ENCODE peak calls at places on chromosomes 3 and 15, in five cellular contexts. N is IMR-90, P is mesenchymal stem cell, Q is neuronal stem cell, W is H1. X is an unnamed sample.

GRCh38 chr15:77038312-77039216 is 32.3 kb downstream of the TSPAN3 start:
- DNase-seq in P (no peak), W (no peak), N (no peak), Q (no peak), X (no peak)

GRCh38 chr3:118544458-118544857 is 490.2 kb downstream of the IGSF11 start:
- DNase-seq in P (no peak), N (no peak), Q (no peak), W (no peak), X (peak)

GRCh38 chr3:58441514-58442450 is 8.2 kb upstream of the PDHB start:
- DNase-seq in W (no peak), P (no peak), Q (no peak), N (no peak), X (no peak)

GRCh38 chr3:154718058-154718457 is 288.1 kb upstream of the GPR149 start:
- DNase-seq in P (no peak), W (no peak), Q (no peak), N (no peak), X (no peak)

GRCh38 chr3:177676148-177676547 is 478.9 kb upstream of the TBL1XR1 start:
- DNase-seq in Q (no peak), W (no peak), P (no peak), N (no peak), X (no peak)

GRCh38 chr3:159069076-159069475 is 267.2 kb downstream of the MFSD1 start:
- DNase-seq in N (no peak), Q (no peak), W (no peak), P (no peak), X (no peak)

GRCh38 chr3:12560505-12561188 is 3.8 kb downstream of the MKRN2 start:
- DNase-seq in W (no peak), P (no peak), Q (no peak), N (no peak), X (no peak)

GRCh38 chr3:189622629-189623028 is 8.6 kb upstream of the TP63 start:
- DNase-seq in W (no peak), N (no peak), P (no peak), Q (no peak), X (no peak)

GRCh38 chr3:131390331-131390730 is 8.8 kb downstream of the NUDT16 start:
- DNase-seq in P (no peak), N (no peak), W (no peak), Q (no peak), X (no peak)

GRCh38 chr3:127720161-127720823 is 47.5 kb downstream of the ABTB1 start:
- DNase-seq in W (no peak), N (no peak), P (no peak), Q (no peak), X (no peak)

GRCh38 chr15:77527164-77527778 is 105.4 kb downstream of the LINGO1 start:
- DNase-seq in N (peak), Q (no peak), P (peak), W (no peak), X (peak)

GRCh38 chr3:16807981-16808380 is 76.8 kb upstream of the PLCL2 start:
- DNase-seq in P (no peak), W (no peak), Q (no peak), N (no peak), X (no peak)

GRCh38 chr3:74606987-74607386 is 7.5 kb downstream of the CNTN3 start:
- DNase-seq in Q (no peak), N (no peak), W (no peak), P (no peak), X (no peak)

GRCh38 chr3:12681586-12682371 is 17.9 kb upstream of the RAF1 start:
- DNase-seq in Q (no peak), W (no peak), P (peak), N (peak), X (no peak)

GRCh38 chr15:64150236-64150578 is 1.3 kb upstream of the SNX22 start:
- DNase-seq in W (no peak), Q (no peak), P (no peak), N (no peak), X (no peak)

GRCh38 chr3:11546657-11547302 is 96.9 kb downstream of the VGLL4 start:
- DNase-seq in P (no peak), N (no peak), W (no peak), Q (no peak), X (no peak)

GRCh38 chr15:37071134-37071533 is 29.2 kb downstream of the MEIS2 start:
- DNase-seq in W (no peak), N (no peak), P (no peak), Q (no peak), X (no peak)

GRCh38 chr3:36814071-36814717 is 49.8 kb upstream of the DCLK3 start:
- DNase-seq in W (no peak), Q (no peak), P (no peak), N (no peak), X (no peak)

GRCh38 chr3:52063026-52063723 is 6.8 kb upstream of the DUSP7 start:
- DNase-seq in P (no peak), N (no peak), Q (no peak), W (no peak), X (no peak)

GRCh38 chr3:145015243-145015642 is 1043.6 kb downstream of the DIPK2A start:
- DNase-seq in Q (no peak), P (peak), W (no peak), N (peak), X (no peak)

GRCh38 chr3:186194451-186194811 is 85.5 kb upstream of the ETV5 start:
- DNase-seq in W (no peak), P (no peak), N (no peak), Q (no peak), X (no peak)

GRCh38 chr3:151015762-151016161 is 43.2 kb upstream of the CLRN1 start:
- DNase-seq in Q (no peak), P (no peak), W (no peak), N (no peak), X (no peak)

GRCh38 chr3:190615607-190616006 is 101.7 kb downstream of the IL1RAP start:
- DNase-seq in W (no peak), Q (no peak), N (no peak), P (no peak), X (no peak)

GRCh38 chr3:133330043-133330442 is 69.8 kb upstream of the BFSP2 start:
- DNase-seq in Q (peak), N (no peak), W (no peak), P (no peak), X (peak)

GRCh38 chr3:127491323-127491722 is 99.2 kb downstream of the TPRA1 start:
- DNase-seq in W (no peak), P (no peak), N (no peak), Q (no peak), X (no peak)

GRCh38 chr3:112399064-112399463 is 66.1 kb downstream of the CD200 start:
- DNase-seq in Q (no peak), W (no peak), P (no peak), N (no peak), X (no peak)

GRCh38 chr3:14140668-14141067 is 15.8 kb downstream of the TMEM43 start:
- DNase-seq in P (no peak), Q (no peak), W (no peak), N (no peak), X (no peak)

GRCh38 chr15:50065264-50065663 is 53.8 kb downstream of the ATP8B4 start:
- DNase-seq in P (no peak), W (no peak), N (no peak), Q (no peak), X (no peak)

GRCh38 chr3:54641226-54642014 is 286.4 kb downstream of the LRTM1 start:
- DNase-seq in N (no peak), Q (peak), P (no peak), W (no peak), X (peak)

GRCh38 chr3:3200632-3201212 is 21.2 kb upstream of the CRBN start:
- DNase-seq in Q (peak), N (peak), W (no peak), P (peak), X (peak)

GRCh38 chr15:85430406-85431204 is 50.2 kb downstream of the AKAP13 start:
- DNase-seq in P (no peak), W (no peak), N (no peak), Q (no peak), X (no peak)

GRCh38 chr3:112681822-112682325 is 40.9 kb upstream of the CCDC80 start:
- DNase-seq in P (peak), Q (no peak), W (no peak), N (peak), X (no peak)

GRCh38 chr3:112042842-112043280 is 8.3 kb downstream of the TMPRSS7 start:
- DNase-seq in P (no peak), W (no peak), N (no peak), Q (no peak), X (no peak)

GRCh38 chr15:93462690-93463089 is 373.7 kb upstream of the RGMA start:
- DNase-seq in W (no peak), N (no peak), Q (no peak), P (no peak), X (no peak)

GRCh38 chr15:41116872-41117242 is 777 bp upstream of the INO80 start:
- DNase-seq in W (no peak), P (no peak), Q (peak), N (no peak), X (no peak)

GRCh38 chr3:101479022-101479421 is 34.0 kb downstream of the SENP7 start:
- DNase-seq in N (no peak), P (no peak), Q (no peak), W (no peak), X (no peak)

DNA sequence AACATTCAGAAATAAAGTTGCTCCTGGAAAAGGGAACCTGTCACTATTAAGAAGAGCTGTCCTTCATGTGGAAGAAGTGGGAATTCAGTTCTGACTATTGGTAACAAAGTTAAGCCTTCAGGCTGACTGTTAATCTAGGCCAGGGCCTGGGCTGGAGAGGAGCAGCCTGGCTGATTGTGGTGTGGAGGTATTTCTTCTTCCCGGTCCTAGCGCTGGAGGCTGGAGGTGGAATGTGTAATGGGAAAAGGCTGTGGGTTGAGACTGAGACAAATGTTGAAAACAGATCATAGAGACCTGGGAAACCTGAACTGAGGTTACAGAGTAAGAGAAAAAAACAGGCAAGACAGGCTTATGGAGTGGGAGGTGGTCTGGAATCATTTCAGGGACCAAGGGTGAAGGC is 23.8 kb upstream of the SH3BP5 start:
- DNase-seq in W (no peak), Q (no peak), P (no peak), N (peak), X (no peak)
- H2BK120ac ChIP-seq in W (peak), Q (no peak), P (no peak), N (no peak), X (no peak)

DNA sequence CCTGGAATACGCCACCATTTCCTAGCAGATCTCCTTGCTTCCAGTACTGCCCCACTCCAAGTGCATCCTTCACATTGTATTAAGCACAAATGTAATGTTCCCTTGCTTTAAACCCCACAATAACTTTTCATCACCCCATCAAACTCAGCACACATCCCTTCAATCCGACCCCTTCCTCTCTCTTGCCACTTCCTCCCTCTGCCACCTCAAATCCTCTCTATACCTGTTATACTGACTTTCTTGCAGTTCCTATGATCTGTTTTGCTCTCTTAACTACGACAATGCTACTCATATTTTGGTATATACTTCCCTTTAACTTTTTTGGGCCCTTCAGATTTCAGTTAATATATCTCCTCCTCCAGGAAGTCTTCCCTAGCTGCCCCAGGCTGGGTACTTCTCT is 14.1 kb downstream of the PARL start:
- DNase-seq in N (no peak), P (no peak), W (peak), Q (no peak), X (no peak)
- H3K14ac ChIP-seq in N (no peak), P (no peak), W (no peak), Q (no peak), X (no peak)

GRCh38 chr15:97944724-97945123 is 15.8 kb upstream of the ARRDC4 start:
- DNase-seq in P (no peak), N (no peak), W (no peak), Q (no peak), X (no peak)
- H2AFZ ChIP-seq in P (no peak), N (no peak), W (peak), Q (no peak), X (no peak)

GRCh38 chr3:53347261-53348064 is at the start of gene DCP1A:
- DNase-seq in Q (peak), W (peak), P (peak), N (peak), X (peak)
- H2BK120ac ChIP-seq in Q (peak), W (peak), P (peak), N (peak), X (no peak)

GRCh38 chr3:31009881-31010280 is 115.4 kb upstream of the GADL1 start:
- DNase-seq in Q (peak), W (no peak), N (no peak), P (no peak), X (no peak)

GRCh38 chr3:31013843-31014242 is 119.4 kb upstream of the GADL1 start:
- DNase-seq in W (no peak), P (no peak), N (no peak), Q (no peak), X (no peak)

GRCh38 chr3:31008986-31009385 is 114.5 kb upstream of the GADL1 start:
- DNase-seq in N (peak), W (no peak), Q (no peak), P (no peak), X (no peak)

GRCh38 chr3:31011383-31011782 is 116.9 kb upstream of the GADL1 start:
- DNase-seq in W (no peak), Q (no peak), N (no peak), P (no peak), X (no peak)

DNA sequence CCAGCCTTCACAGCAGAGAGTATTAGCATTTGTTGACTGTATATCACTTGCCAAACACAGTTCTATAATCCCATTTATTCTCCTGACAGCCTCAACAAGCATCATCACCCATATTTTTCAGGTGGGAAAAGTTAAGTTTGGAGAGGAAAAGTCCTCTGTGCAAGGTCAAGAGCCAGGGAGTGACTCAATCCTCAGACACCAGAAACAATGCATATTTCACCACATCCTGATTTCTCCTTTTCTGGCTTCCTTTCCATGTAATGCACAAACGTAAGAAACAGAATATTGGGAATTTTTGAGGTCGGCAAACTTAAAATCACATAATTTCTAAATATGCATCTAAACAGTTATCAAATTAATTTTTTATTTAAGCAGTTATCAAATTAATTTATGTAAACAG is 116.0 kb upstream of the GADL1 start:
- DNase-seq in P (peak), Q (no peak), W (no peak), N (peak), X (no peak)
- H3K14ac ChIP-seq in P (no peak), Q (no peak), W (no peak), N (no peak), X (no peak)

GRCh38 chr15:99122831-99123705 is 18.2 kb downstream of the SYNM start:
- DNase-seq in W (no peak), N (no peak), Q (no peak), P (peak), X (no peak)
- H2AFZ ChIP-seq in W (no peak), N (peak), Q (peak), P (no peak), X (no peak)

DNA sequence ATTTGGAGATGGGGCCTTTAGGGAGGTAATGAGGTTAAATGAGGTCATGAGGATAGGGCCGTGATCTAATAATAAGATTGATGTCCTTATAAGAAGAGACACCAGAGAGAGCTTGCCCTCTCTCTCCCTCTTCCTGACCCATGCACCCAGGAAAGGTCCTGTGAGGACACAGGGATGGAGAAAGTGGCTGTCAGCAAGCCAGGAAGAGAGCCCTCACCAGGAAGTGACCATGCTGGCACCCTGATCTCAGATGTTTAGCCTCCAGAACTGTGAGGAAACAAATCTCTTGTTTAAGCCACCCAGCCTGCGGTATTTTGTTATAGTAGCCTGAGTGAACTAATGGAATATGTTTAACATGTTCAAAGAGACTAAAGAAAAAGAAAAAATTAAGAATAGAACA is 15.3 kb upstream of the GNB5 start:
- DNase-seq in P (no peak), W (no peak), N (no peak), Q (no peak), X (no peak)
- H2BK120ac ChIP-seq in P (no peak), W (no peak), N (no peak), Q (no peak), X (no peak)

DNA sequence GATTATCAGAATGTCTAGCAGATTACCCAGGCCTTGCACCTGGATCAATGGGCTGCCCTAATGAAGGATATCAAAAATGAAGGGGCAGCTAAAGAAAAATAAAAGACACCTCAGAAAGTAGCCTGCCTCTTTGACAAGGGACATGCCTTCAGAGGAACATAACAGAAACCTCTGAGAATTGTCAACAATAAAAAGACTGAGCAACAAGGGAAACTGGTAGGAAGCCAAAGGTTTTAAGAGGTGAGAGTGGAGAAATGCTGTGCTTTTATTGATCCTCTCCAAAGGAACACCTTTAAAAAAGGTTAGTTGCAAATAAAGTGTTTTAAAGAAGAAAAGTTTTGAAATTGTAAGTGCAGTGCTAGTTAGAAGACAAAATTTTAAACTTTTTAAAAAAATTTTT is 187.8 kb upstream of the TTC14 start:
- DNase-seq in N (no peak), W (no peak), Q (no peak), P (no peak), X (no peak)
- H3K14ac ChIP-seq in N (no peak), W (no peak), Q (no peak), P (no peak), X (no peak)

DNA sequence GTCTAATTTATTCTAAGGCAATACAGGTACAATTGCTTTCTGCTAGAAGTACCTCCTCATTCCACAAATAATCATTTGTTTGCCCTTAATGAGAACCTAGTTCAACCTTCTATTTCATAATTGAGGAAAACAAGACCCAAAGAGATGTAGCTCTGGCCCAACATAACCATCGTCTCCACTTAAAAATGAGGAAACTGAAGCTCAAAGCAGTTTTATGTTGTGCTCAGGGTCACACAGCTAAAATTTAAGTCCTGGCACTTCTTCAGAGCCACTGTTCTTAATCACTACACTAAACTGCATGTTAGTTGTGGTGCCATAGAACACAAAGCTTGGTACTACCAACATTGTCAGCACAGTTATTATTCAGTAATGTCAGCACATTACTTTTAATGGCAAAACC is 108.0 kb downstream of the SERPINI1 start:
- DNase-seq in N (no peak), Q (no peak), W (no peak), P (no peak), X (no peak)
- H2AFZ ChIP-seq in N (no peak), Q (no peak), W (no peak), P (no peak), X (no peak)

GRCh38 chr15:79006071-79006470 is 61.2 kb upstream of the CTSH start:
- DNase-seq in N (no peak), Q (no peak), P (no peak), W (no peak), X (no peak)

GRCh38 chr15:79004336-79004735 is 59.5 kb upstream of the CTSH start:
- DNase-seq in N (peak), Q (no peak), W (no peak), P (peak), X (peak)

GRCh38 chr15:79002631-79003030 is 57.8 kb upstream of the CTSH start:
- DNase-seq in W (no peak), P (no peak), Q (no peak), N (no peak), X (no peak)

GRCh38 chr15:79003301-79003700 is 58.5 kb upstream of the CTSH start:
- DNase-seq in W (no peak), Q (no peak), N (peak), P (peak), X (no peak)

DNA sequence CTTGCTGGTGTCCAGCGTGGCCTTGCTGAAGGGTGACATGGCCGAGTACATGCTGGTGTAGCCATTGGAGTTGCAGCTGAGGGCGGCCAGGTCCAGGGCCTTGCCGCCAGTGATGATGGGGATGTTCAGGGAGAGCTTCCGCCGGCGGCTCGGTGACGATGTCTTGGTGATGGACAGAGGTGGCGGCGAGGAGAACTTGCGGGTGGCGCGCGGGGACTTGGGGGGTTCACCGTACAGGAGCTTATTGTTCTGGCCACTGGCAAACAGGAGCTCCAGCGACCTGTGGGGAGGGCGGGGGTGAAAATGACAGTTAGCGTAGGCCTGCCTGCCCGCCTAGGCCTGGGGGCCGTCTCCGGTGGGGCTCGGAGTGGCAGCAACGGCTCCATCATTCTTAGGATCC is 59.0 kb upstream of the CTSH start:
- DNase-seq in W (no peak), N (no peak), P (no peak), Q (no peak), X (no peak)
- H2BK120ac ChIP-seq in W (no peak), N (peak), P (peak), Q (no peak), X (no peak)